ENCODE peak calls at places on chromosomes 7 and 10, in seven cellular contexts. R, E, Y, Q, C, D and W are unnamed samples. For H3K36me3, the result is how much of the 10 kb centered on the place peaks cover.

GRCh38 chr10:79162861-79163662 is 94.3 kb downstream of the ZMIZ1 start:
- DNase-seq in C (no peak), Q (no peak), E (no peak), D (peak), R (no peak), Y (no peak), W (no peak)

GRCh38 chr10:127550861-127551260 is 1.8 kb downstream of the NPS start:
- DNase-seq in D (no peak), R (no peak), C (no peak), Q (no peak), E (no peak), Y (no peak), W (no peak)

GRCh38 chr10:132175907-132176581 is 10.7 kb upstream of the DPYSL4 start:
- DNase-seq in D (no peak), C (peak), R (no peak), Q (no peak), Y (no peak), E (no peak), W (no peak)

GRCh38 chr7:7857143-7857583 is 111.4 kb upstream of the GLCCI1 start:
- DNase-seq in R (no peak), Q (no peak), Y (no peak), C (no peak), D (no peak), E (no peak), W (no peak)

GRCh38 chr7:40232242-40232929 is 97.6 kb downstream of the SUGCT start:
- DNase-seq in Y (no peak), R (no peak), E (no peak), Q (peak), D (no peak), C (no peak), W (peak)

GRCh38 chr10:88027570-88027969 is 164.1 kb downstream of the PTEN start:
- DNase-seq in Y (no peak), C (no peak), E (no peak), R (no peak), D (no peak), Q (no peak), W (peak)

GRCh38 chr10:24718031-24718855 is 5.4 kb downstream of the ARHGAP21 start:
- DNase-seq in D (no peak), C (no peak), E (no peak), Q (no peak), R (no peak), Y (no peak), W (no peak)

GRCh38 chr10:23198940-23199767 is 7.0 kb downstream of the PTF1A start:
- DNase-seq in E (no peak), Y (no peak), D (peak), C (no peak), Q (no peak), R (no peak), W (no peak)

GRCh38 chr10:69883256-69883655 is 81.5 kb downstream of the COL13A1 start:
- DNase-seq in R (no peak), E (no peak), Y (no peak), Q (no peak), C (no peak), D (no peak), W (no peak)
- TF ChIP-seq CTCF in R (no peak), E (no peak), Y (peak), Q (peak), C (peak), D (no peak), W (no peak)

GRCh38 chr7:761101-761500 is 34.0 kb upstream of the PRKAR1B start:
- DNase-seq in C (peak), R (no peak), D (no peak), Y (no peak), Q (no peak), E (no peak), W (no peak)
- H3K36me3 ChIP-seq in C (under half), R (half or more), D (under half), Y (under half), Q (half or more), E (half or more), W (under half)

DNA sequence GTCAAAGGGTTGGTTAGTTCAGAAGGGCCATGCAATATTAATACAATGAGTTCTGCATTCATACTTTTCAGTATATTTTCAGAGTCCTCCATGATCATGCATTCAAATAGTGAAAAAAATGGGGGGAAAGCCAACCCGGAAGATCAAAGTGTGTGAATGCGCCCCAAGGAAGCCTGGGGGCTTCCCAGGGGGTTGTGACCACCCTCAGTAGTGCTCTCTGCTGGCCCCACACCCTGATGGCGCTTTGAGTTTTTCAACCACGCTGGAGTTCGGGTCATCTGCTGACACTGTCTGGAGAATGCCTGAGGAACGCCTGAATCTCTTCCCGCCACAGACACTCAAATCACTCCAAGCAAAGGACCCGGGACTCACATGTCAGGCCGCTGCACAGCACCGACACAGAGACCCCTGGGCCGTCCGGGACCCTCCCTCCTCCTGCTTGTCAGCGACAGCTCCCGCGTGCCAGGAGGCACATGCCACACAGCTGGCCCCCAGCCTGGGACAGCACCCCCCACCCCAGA is 1.0 kb downstream of the TNS3 start:
- DNase-seq in Q (no peak), E (no peak), D (no peak), C (no peak), Y (no peak), R (no peak), W (peak)
- TF ChIP-seq CTCF in Q (no peak), E (no peak), D (no peak), C (no peak), Y (no peak), R (no peak), W (no peak)

DNA sequence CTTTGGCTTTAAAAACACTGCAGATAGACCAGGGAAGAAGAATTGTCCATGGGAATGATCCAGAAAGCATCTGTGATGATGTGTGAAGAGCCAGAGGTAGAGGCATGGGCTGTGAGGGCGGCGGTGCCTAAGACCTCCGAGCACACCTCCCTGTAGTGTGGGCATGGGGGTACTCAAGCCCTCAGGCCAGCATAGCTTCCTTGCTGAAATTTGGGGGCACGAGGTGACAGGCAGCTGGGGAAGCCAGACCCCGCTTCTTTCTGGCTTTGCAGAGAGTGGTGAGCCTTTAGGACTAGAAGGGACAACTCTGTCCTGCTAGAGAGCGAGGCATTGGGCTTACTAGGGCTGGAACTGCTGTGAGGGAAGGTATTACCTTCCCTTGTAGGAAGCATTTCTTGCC is 187.7 kb upstream of the SH2B2 start:
- DNase-seq in Y (no peak), R (no peak), D (no peak), Q (no peak), E (no peak), C (no peak), W (no peak)
- H3K36me3 ChIP-seq in Y (under half), R (under half), D (under half), Q (under half), E (under half), C (under half), W (under half)

GRCh38 chr10:86710987-86711236 is 42.6 kb downstream of the LDB3 start:
- DNase-seq in C (no peak), Q (no peak), R (no peak), D (no peak), Y (no peak), E (no peak), W (no peak)

GRCh38 chr10:86708783-86709778 is 40.8 kb downstream of the LDB3 start:
- DNase-seq in Q (no peak), D (no peak), R (peak), Y (no peak), E (no peak), C (no peak), W (no peak)

GRCh38 chr10:86711957-86712708 is 43.8 kb downstream of the LDB3 start:
- DNase-seq in E (peak), R (peak), Y (peak), C (no peak), D (no peak), Q (no peak), W (peak)

GRCh38 chr10:86709786-86710185 is 41.5 kb downstream of the LDB3 start:
- DNase-seq in C (no peak), R (peak), Q (no peak), E (no peak), Y (no peak), D (no peak), W (no peak)

GRCh38 chr10:86711237-86711956 is 43.1 kb downstream of the LDB3 start:
- DNase-seq in D (peak), Q (peak), R (peak), E (peak), C (peak), Y (peak), W (peak)
- TF ChIP-seq CTCF in D (peak), Q (peak), R (no peak), E (peak), C (peak), Y (peak), W (peak)

DNA sequence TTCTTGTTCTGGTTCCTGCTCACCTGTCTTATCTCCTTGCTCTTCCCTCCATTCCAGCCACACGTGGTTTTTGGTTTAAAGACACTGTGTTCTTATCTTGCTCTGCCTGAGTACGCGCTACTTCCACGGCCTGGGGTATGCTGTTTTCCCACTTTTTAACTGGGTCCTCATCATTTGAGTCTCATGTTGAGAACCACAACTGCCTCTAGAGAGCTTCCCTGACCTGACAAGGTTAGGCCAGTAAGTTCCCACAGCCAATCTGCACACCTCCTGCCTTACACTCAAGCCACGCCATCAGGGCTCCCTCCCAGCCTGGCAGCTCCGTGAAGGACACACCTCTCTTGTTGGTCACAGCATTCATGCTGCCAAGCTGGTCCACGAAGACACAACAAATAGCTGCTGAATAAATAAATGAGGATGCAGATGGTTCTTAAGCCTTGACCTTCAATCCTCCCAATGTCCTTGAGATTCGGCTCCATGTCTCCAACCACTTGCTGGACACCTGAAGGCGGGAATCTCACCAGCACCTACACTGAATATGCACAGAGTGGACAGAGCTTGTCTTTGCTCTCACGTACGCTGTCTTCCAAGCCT is 201.7 kb upstream of the KLF14 start:
- DNase-seq in Q (no peak), E (no peak), C (no peak), Y (no peak), D (peak), R (no peak), W (no peak)
- H3K36me3 ChIP-seq in Q (under half), E (under half), C (under half), Y (under half), D (under half), R (under half), W (under half)

DNA sequence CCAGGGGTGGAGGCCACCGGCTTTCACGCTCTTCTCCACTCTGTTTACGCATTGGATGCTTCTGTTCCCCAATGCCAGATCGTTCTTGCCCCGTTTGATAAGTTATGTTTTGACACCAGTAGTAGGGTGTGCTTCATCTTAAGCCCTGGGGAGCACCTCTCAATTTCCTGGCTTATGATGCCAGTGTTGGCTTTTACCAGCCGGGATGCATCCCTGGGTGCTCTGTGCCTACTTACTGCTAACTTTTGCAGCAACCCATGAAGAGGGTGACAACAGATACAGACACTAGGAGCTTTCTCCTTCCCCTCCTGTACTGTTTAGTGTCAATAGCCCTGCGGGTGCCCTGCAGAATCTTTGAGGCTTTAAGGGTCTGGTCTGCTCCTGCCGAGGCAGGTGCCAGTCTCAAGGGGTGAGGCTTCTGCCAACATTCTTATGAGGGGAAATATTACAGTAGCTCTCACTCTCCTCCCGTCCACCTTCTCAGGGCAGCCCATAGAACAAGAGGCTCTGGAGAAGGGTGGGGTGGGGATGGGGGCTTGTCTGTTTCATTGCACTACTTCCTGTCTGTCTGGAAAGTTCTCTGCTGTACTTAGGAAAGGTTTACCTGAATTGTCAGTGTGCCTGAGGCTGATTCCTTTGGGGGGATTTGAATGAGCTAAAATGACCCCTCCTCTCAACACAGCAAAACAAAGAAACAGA is 23.3 kb downstream of the ADCY1 start:
- DNase-seq in R (no peak), Q (no peak), C (peak), E (peak), Y (no peak), D (no peak), W (no peak)
- TF ChIP-seq CTCF in R (no peak), Q (no peak), C (no peak), E (no peak), Y (no peak), D (no peak), W (no peak)